ENCODE peak calls at places on chromosomes 6 and 20, in nine cellular contexts. H is breast epithelium, P is AG10803, A is ascending aorta, C is cardiac muscle cell, Z is HL-60, O is fibroblast of villous mesenchyme, R is left ventricle myocardium inferior, V is foreskin fibroblast. F is an unnamed sample.

GRCh38 chr6:169252805-169253189 is 849 bp downstream of the THBS2 start:
- DNase-seq in H (no peak), P (peak), A (no peak), C (peak), Z (no peak), O (peak), R (no peak), V (no peak), F (no peak)

GRCh38 chr6:3911614-3912336 is 62.6 kb downstream of the FAM50B start:
- DNase-seq in H (peak), P (peak), A (peak), C (peak), Z (no peak), O (peak), R (peak), V (peak), F (peak)

GRCh38 chr6:13395272-13396237 is 67.2 kb upstream of the TBC1D7 start:
- DNase-seq in H (no peak), P (peak), A (peak), C (peak), Z (peak), O (peak), R (peak), V (peak), F (peak)

GRCh38 chr20:48411265-48411664 is 416.5 kb downstream of the PREX1 start:
- DNase-seq in H (no peak), P (no peak), A (no peak), C (peak), Z (no peak), O (no peak), R (no peak), V (no peak), F (no peak)

GRCh38 chr20:18031050-18031449 is 26.7 kb downstream of the OVOL2 start:
- DNase-seq in H (no peak), P (no peak), A (no peak), C (no peak), Z (no peak), O (no peak), R (no peak), V (no peak), F (no peak)

GRCh38 chr6:87794922-87795885 is 93.2 kb upstream of the AKIRIN2 start:
- DNase-seq in H (no peak), P (no peak), A (no peak), C (no peak), Z (no peak), O (no peak), R (no peak), V (no peak), F (no peak)

GRCh38 chr6:167828325-167828956 is 1.7 kb downstream of the AFDN start:
- DNase-seq in H (no peak), P (no peak), A (no peak), C (no peak), Z (no peak), O (no peak), R (no peak), V (no peak), F (no peak)

GRCh38 chr20:6680441-6680840 is 87.0 kb upstream of the BMP2 start:
- DNase-seq in H (no peak), P (no peak), A (no peak), C (no peak), Z (no peak), O (no peak), R (no peak), V (no peak), F (no peak)

GRCh38 chr20:10596726-10597125 is 77.1 kb downstream of the JAG1 start:
- DNase-seq in H (no peak), P (peak), A (no peak), C (peak), Z (no peak), O (peak), R (no peak), V (peak), F (peak)

GRCh38 chr20:29876911-29877285 is 1380.6 kb upstream of the DEFB115 start:
- DNase-seq in H (peak), P (no peak), A (no peak), C (no peak), Z (no peak), O (no peak), R (no peak), V (no peak), F (no peak)

GRCh38 chr6:163191704-163192537 is 222.6 kb upstream of the QKI start:
- DNase-seq in H (no peak), P (no peak), A (no peak), C (peak), Z (no peak), O (no peak), R (no peak), V (no peak), F (peak)

GRCh38 chr20:53757472-53757913 is 163.9 kb upstream of the ZNF217 start:
- DNase-seq in H (peak), P (no peak), A (no peak), C (no peak), Z (no peak), O (no peak), R (no peak), V (no peak), F (no peak)

GRCh38 chr20:34045930-34046329 is 52.2 kb downstream of the RALY start:
- DNase-seq in H (no peak), P (no peak), A (no peak), C (no peak), Z (no peak), O (no peak), R (no peak), V (no peak), F (no peak)

GRCh38 chr6:14682821-14683220 is 563.0 kb upstream of the JARID2 start:
- DNase-seq in H (no peak), P (peak), A (no peak), C (peak), Z (no peak), O (peak), R (no peak), V (peak), F (peak)

GRCh38 chr20:49278817-49279676 is 1.2 kb upstream of the ZNFX1 start:
- DNase-seq in H (no peak), P (peak), A (no peak), C (peak), Z (peak), O (no peak), R (no peak), V (no peak), F (peak)

GRCh38 chr20:64084209-64085152 is at the start of gene LKAAEAR1:
- DNase-seq in H (no peak), P (no peak), A (no peak), C (no peak), Z (no peak), O (no peak), R (no peak), V (no peak), F (no peak)

GRCh38 chr20:54227241-54227640 is 19.4 kb downstream of the PFDN4 start:
- DNase-seq in H (no peak), P (no peak), A (no peak), C (no peak), Z (no peak), O (no peak), R (no peak), V (no peak), F (no peak)

GRCh38 chr20:61767776-61768494 is 297.7 kb downstream of the TAF4 start:
- DNase-seq in H (peak), P (no peak), A (no peak), C (no peak), Z (no peak), O (no peak), R (no peak), V (no peak), F (no peak)

GRCh38 chr20:4401601-4402000 is 320.1 kb upstream of the PRND start:
- DNase-seq in H (no peak), P (peak), A (no peak), C (peak), Z (no peak), O (no peak), R (no peak), V (peak), F (no peak)

GRCh38 chr6:48511382-48511781 is 400.4 kb upstream of the PTCHD4 start:
- DNase-seq in H (no peak), P (no peak), A (no peak), C (no peak), Z (no peak), O (no peak), R (no peak), V (no peak), F (no peak)

GRCh38 chr6:135170238-135170637 is 10.9 kb upstream of the MYB start:
- DNase-seq in H (no peak), P (no peak), A (no peak), C (no peak), Z (no peak), O (no peak), R (no peak), V (no peak), F (no peak)

GRCh38 chr6:56364482-56365313 is 117.3 kb upstream of the COL21A1 start:
- DNase-seq in H (no peak), P (peak), A (no peak), C (peak), Z (no peak), O (peak), R (no peak), V (peak), F (peak)

GRCh38 chr20:5991623-5992441 is 41.4 kb downstream of the MCM8 start:
- DNase-seq in H (no peak), P (peak), A (no peak), C (no peak), Z (no peak), O (peak), R (no peak), V (no peak), F (peak)

GRCh38 chr20:57473246-57474042 is 51.5 kb downstream of the CTCFL start:
- DNase-seq in H (peak), P (no peak), A (peak), C (peak), Z (peak), O (no peak), R (no peak), V (no peak), F (peak)

GRCh38 chr6:135488023-135488422 is 9.5 kb downstream of the AHI1 start:
- DNase-seq in H (no peak), P (peak), A (no peak), C (peak), Z (no peak), O (peak), R (no peak), V (peak), F (peak)

GRCh38 chr6:74735304-74735703 is 470.5 kb downstream of the COL12A1 start:
- DNase-seq in H (no peak), P (peak), A (peak), C (peak), Z (no peak), O (peak), R (no peak), V (peak), F (peak)

GRCh38 chr20:658202-658601 is 5.2 kb upstream of the SRXN1 start:
- DNase-seq in H (no peak), P (no peak), A (no peak), C (no peak), Z (no peak), O (no peak), R (no peak), V (no peak), F (no peak)

DNA sequence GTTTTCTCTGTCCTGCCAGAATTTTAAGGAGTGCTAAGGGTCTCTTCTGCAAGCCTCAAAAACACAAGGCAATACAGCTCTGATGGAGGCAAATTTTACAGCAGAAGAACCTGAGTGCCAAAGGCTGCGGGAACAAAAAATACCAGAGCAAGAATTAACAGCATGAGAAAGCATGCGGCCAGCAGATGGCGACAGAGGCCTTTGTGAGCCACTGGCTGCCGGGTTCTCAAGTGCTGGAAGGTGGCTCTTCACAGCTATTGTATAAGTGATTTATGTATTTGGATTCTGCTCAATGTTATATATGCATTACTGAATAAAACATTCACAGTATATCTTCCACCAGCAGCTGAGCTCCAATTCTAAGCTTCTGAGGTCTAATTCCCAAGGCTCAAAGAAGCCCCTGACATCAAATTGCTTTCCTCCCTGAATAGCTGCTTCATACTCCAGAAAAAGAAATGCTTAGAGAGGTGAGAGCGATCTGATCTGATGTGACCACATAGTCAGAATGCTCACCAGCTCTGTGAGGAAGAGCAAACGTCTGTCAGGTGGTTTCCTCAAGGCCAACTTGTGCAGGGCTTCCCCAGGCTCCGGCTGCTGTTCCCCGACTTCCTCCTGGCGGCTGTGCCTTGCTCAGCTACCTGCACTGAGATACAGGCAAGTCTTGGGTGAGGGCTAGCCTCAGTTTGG is 58.6 kb downstream of the PPP1R3G start:
- DNase-seq in H (peak), P (peak), A (peak), C (peak), Z (peak), O (peak), R (peak), V (peak), F (peak)
- H3K4me3 ChIP-seq in H (no peak), P (no peak), A (no peak), C (no peak), Z (no peak), O (no peak), R (no peak), V (no peak), F (no peak)

GRCh38 chr6:36836091-36836770 is 3.0 kb downstream of the CPNE5 start:
- DNase-seq in H (no peak), P (no peak), A (no peak), C (no peak), Z (no peak), O (no peak), R (no peak), V (no peak), F (no peak)
- TF ChIP-seq CTCF in H (no peak), P (no peak), A (no peak), C (no peak), Z (no peak), O (no peak), R (peak), V (peak), F (peak)

DNA sequence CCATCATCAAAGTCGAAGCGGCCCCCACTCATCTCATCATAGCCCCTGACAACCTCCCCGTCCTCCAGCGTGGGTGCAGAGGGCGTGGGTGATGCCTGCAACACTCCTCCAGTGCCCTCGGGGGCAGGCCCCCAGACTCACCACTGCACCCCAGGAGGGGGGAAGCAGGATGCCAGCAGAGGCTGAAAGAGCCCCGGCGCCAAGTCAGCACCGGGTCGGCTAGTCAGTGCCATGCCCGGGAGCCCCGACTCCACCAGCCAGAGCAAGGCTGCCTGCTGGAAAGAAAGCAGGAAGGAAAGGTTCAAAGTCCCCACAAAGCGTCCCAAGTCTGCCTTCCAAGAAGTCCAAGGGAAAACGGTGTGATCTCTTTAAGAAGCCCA is 324 bp downstream of the JPH2 start:
- DNase-seq in H (no peak), P (no peak), A (no peak), C (no peak), Z (no peak), O (no peak), R (no peak), V (no peak), F (no peak)
- H3K4me3 ChIP-seq in H (peak), P (peak), A (peak), C (peak), Z (no peak), O (peak), R (peak), V (peak), F (peak)

DNA sequence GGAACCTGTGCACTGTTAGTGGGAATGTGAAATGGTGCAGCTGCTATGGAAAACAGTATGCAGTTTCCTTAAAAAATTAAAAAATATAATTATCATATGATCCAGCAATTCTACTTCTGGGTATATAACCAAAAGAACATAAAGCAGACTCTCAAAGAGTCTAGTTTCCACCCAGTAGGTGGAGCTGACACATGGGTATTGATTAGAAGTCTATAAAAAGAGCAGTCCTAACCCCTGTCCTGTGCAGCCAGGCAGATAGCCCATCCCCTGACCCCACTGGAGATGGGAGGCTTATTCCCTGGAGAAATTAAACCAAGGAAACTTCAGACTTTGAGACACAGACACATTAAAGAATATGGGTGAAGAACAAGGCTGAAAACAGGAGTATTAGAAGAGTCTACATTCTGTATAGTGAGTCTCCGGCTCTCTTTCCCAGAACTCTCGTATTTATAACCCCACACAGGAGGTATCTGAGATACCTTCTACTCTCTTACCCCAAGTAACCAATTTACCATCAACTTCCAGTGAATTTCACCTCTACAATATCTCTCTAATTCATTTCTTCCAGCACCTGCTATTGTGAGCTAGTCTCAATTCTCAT is 92.3 kb downstream of the SEL1L2 start:
- DNase-seq in H (no peak), P (no peak), A (no peak), C (no peak), Z (no peak), O (no peak), R (no peak), V (no peak), F (no peak)
- TF ChIP-seq CTCF in H (no peak), P (peak), A (no peak), C (no peak), Z (no peak), O (peak), R (no peak), V (peak), F (no peak)

GRCh38 chr20:52217689-52218395 is 26.3 kb upstream of the ZFP64 start:
- DNase-seq in H (no peak), P (no peak), A (no peak), C (no peak), Z (no peak), O (no peak), R (no peak), V (no peak), F (no peak)
- H3K4me3 ChIP-seq in H (no peak), P (no peak), A (no peak), C (no peak), Z (no peak), O (no peak), R (no peak), V (no peak), F (no peak)

DNA sequence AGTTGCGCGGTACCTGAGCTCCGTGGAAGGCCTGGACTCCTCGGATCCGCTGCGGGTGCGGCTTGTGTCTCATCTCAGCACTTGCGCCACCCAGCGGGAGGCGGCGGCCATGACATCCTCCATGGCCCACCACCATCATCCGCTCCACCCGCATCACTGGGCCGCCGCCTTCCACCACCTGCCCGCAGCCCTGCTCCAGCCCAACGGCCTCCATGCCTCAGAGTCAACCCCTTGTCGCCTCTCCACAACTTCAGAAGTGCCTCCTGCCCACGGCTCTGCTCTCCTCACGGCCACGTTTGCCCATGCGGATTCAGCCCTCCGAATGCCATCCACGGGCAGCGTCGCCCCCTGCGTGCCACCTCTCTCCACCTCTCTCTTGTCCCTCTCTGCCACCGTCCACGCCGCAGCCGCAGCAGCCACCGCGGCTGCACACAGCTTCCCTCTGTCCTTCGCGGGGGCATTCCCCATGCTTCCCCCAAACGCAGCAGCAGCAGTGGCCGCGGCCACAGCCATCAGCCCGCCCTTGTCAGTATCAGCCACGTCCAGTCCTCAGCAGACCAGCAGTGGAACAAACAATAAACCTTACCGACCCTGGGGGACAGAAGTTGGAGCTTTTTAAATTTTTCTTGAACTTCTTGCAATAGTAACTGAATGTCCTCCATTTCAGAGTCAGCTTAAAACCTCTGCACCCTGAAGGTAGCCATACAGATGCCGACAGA is 9.9 kb downstream of the HEY2 start:
- DNase-seq in H (no peak), P (no peak), A (peak), C (no peak), Z (no peak), O (no peak), R (peak), V (no peak), F (no peak)
- TF ChIP-seq CTCF in H (no peak), P (no peak), A (peak), C (peak), Z (no peak), O (peak), R (peak), V (no peak), F (peak)

GRCh38 chr6:97293198-97293696 is 10.2 kb upstream of the MMS22L start:
- DNase-seq in H (no peak), P (no peak), A (no peak), C (no peak), Z (no peak), O (peak), R (no peak), V (no peak), F (no peak)

GRCh38 chr6:97289332-97289731 is 6.3 kb upstream of the MMS22L start:
- DNase-seq in H (no peak), P (no peak), A (no peak), C (no peak), Z (no peak), O (no peak), R (no peak), V (no peak), F (no peak)

GRCh38 chr6:97292671-97293070 is 9.7 kb upstream of the MMS22L start:
- DNase-seq in H (no peak), P (peak), A (no peak), C (no peak), Z (no peak), O (peak), R (no peak), V (peak), F (peak)

DNA sequence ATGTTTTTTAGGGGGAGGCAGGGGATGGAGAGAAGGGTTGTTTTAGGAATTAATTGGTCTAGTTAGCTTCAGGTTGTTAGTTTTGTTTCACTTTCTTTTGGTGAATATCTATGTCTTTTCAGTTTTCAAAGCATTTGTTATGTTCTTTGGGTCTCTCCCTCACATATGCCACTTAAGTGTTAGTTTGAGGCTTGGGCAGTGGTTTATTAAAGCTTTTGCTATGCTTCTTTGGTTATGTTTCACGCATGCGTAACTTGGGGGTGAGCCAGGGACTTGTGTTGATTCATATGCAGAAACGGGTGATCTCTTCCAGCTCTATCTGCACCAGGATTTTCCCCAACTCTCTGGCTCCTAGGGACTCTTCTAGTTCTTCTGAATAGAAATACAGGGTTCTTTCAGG is 11.4 kb upstream of the MMS22L start:
- DNase-seq in H (no peak), P (peak), A (no peak), C (peak), Z (no peak), O (peak), R (no peak), V (peak), F (peak)
- H3K4me3 ChIP-seq in H (no peak), P (no peak), A (no peak), C (no peak), Z (no peak), O (peak), R (no peak), V (peak), F (no peak)

F was measured in choroid plexus epithelial cell.